ENCODE peak calls at places on chromosomes 11 and 22, in nine cellular contexts. A is Right ventricle myocardium superior; D is posterior vena cava; R is ascending aorta; X is neural progenitor cell; Y is cerebellar cortex; C is activated CD8-positive, alpha-beta memory T cell treated with anti-CD3 and anti-CD28 coated beads for 24 hours; Q is AG04450; L is anterior cingulate cortex. V is an unnamed sample.

GRCh38 chr11:35419713-35420333 is 465 bp upstream of the SLC1A2 start:
- DNase-seq in A (peak; percentile 48), D (no peak), R (no peak), X (peak; percentile 29), Y (peak; percentile 13), C (peak; percentile 58), Q (no peak), L (peak; percentile 24), V (no peak)

GRCh38 chr11:92284558-92284957 is 59.9 kb downstream of the FAT3 start:
- DNase-seq in A (peak; percentile 43), D (no peak), R (no peak), X (no peak), Y (no peak), C (no peak), Q (no peak), L (no peak), V (no peak)

GRCh38 chr11:58905716-58906547 is 33.4 kb upstream of the GLYATL1 start:
- DNase-seq in A (peak; percentile 58), D (no peak), R (no peak), X (peak; percentile 92), Y (peak; percentile 35), C (no peak), Q (peak; percentile 71), L (peak; percentile 61), V (peak; percentile 90)

GRCh38 chr22:21951062-21951461 is 1.6 kb downstream of the PPM1F start:
- DNase-seq in A (no peak), D (no peak), R (no peak), X (no peak), Y (no peak), C (no peak), Q (no peak), L (no peak), V (no peak)

GRCh38 chr11:79076526-79077115 is 364.2 kb downstream of the TENM4 start:
- DNase-seq in A (peak; percentile 69), D (no peak), R (no peak), X (peak; percentile 57), Y (no peak), C (no peak), Q (no peak), L (no peak), V (no peak)

GRCh38 chr11:93843906-93844305 is 6.5 kb downstream of the VSTM5 start:
- DNase-seq in A (no peak), D (no peak), R (no peak), X (no peak), Y (no peak), C (no peak), Q (no peak), L (no peak), V (no peak)

GRCh38 chr11:113176561-113176960 is 137.8 kb upstream of the TTC12 start:
- DNase-seq in A (no peak), D (no peak), R (no peak), X (no peak), Y (no peak), C (no peak), Q (no peak), L (no peak), V (no peak)

GRCh38 chr22:48889887-48890692 is 937.6 kb downstream of the BRD1 start:
- DNase-seq in A (peak; percentile 17), D (peak; percentile 78), R (peak; percentile 51), X (no peak), Y (no peak), C (peak; percentile 0), Q (no peak), L (no peak), V (no peak)

GRCh38 chr11:131694526-131695424 is 324.4 kb downstream of the NTM start:
- DNase-seq in A (peak; percentile 88), D (peak; percentile 94), R (peak; percentile 76), X (peak; percentile 88), Y (peak; percentile 90), C (peak; percentile 78), Q (peak; percentile 44), L (peak; percentile 77), V (peak; percentile 57)

GRCh38 chr11:27740362-27741024 is 40.2 kb upstream of the BDNF start:
- DNase-seq in A (no peak), D (no peak), R (no peak), X (no peak), Y (no peak), C (no peak), Q (no peak), L (no peak), V (no peak)

GRCh38 chr11:77557553-77557952 is 32.2 kb upstream of the AQP11 start:
- DNase-seq in A (no peak), D (no peak), R (no peak), X (peak; percentile 65), Y (peak; percentile 62), C (no peak), Q (no peak), L (no peak), V (no peak)

GRCh38 chr11:12150831-12151382 is 40.5 kb downstream of the MICAL2 start:
- DNase-seq in A (no peak), D (no peak), R (no peak), X (no peak), Y (no peak), C (no peak), Q (no peak), L (peak; percentile 43), V (peak; percentile 83)

GRCh38 chr11:64360403-64360980 is 1.5 kb downstream of the RPS6KA4 start:
- DNase-seq in A (no peak), D (no peak), R (no peak), X (no peak), Y (no peak), C (no peak), Q (no peak), L (no peak), V (no peak)

GRCh38 chr11:7019500-7020182 is 505 bp downstream of the ZNF214 start:
- DNase-seq in A (peak; percentile 51), D (peak; percentile 73), R (no peak), X (peak; percentile 67), Y (no peak), C (no peak), Q (no peak), L (no peak), V (no peak)

GRCh38 chr11:35661539-35661938 is 1.0 kb upstream of the TRIM44 start:
- DNase-seq in A (no peak), D (no peak), R (no peak), X (no peak), Y (peak; percentile 55), C (no peak), Q (no peak), L (no peak), V (no peak)

GRCh38 chr11:73252577-73253191 is 19.5 kb upstream of the P2RY6 start:
- DNase-seq in A (no peak), D (no peak), R (peak; percentile 18), X (peak; percentile 42), Y (peak; percentile 24), C (no peak), Q (no peak), L (no peak), V (peak; percentile 12)

GRCh38 chr11:102763440-102763839 is 17.0 kb downstream of the MMP10 start:
- DNase-seq in A (no peak), D (no peak), R (no peak), X (no peak), Y (no peak), C (no peak), Q (no peak), L (no peak), V (peak; percentile 4)

GRCh38 chr11:18106688-18107087 is 806 bp upstream of the SAAL1 start:
- DNase-seq in A (no peak), D (no peak), R (no peak), X (no peak), Y (no peak), C (no peak), Q (no peak), L (no peak), V (peak; percentile 56)

V was measured in HFFc6.